ENCODE peak calls at places on chromosomes 16 and 17, in nine cellular contexts. One of them, this sample, is unnamed.

GRCh38 chr17:279356-279755 is 73.3 kb downstream of the RPH3AL start:
- DNase-seq in Calu3: no peak
- DNase-seq in T-cell: no peak
- DNase-seq in NCI-H1694: no peak
- DNase-seq in NCI-H1436: no peak
- DNase-seq in activated CD4-positive, alpha-beta T cell treated with anti-CD3 and anti-CD28 coated beads, Interleukin-2, amount 50 U/mL, for 1 hour: no peak
- DNase-seq in activated T-helper 1 cell treated with Interleukin-2 at 50 U/mL for 16 hours: no peak
- DNase-seq in fibroblast of the aortic adventitia: no peak
- DNase-seq in transverse colon: no peak
- DNase-seq in this sample: no peak

GRCh38 chr16:86576591-86577313 is 1.6 kb upstream of the FOXL1 start:
- DNase-seq in Calu3: peak
- DNase-seq in T-cell: no peak
- DNase-seq in NCI-H1694: no peak
- DNase-seq in NCI-H1436: no peak
- DNase-seq in activated CD4-positive, alpha-beta T cell treated with anti-CD3 and anti-CD28 coated beads, Interleukin-2, amount 50 U/mL, for 1 hour: no peak
- DNase-seq in activated T-helper 1 cell treated with Interleukin-2 at 50 U/mL for 16 hours: no peak
- DNase-seq in fibroblast of the aortic adventitia: no peak
- DNase-seq in transverse colon: no peak
- DNase-seq in this sample: no peak

GRCh38 chr17:13030459-13031305 is 12.9 kb upstream of the ELAC2 start:
- DNase-seq in Calu3: peak
- DNase-seq in T-cell: peak
- DNase-seq in NCI-H1694: peak
- DNase-seq in NCI-H1436: peak
- DNase-seq in activated CD4-positive, alpha-beta T cell treated with anti-CD3 and anti-CD28 coated beads, Interleukin-2, amount 50 U/mL, for 1 hour: peak
- DNase-seq in activated T-helper 1 cell treated with Interleukin-2 at 50 U/mL for 16 hours: no peak
- DNase-seq in fibroblast of the aortic adventitia: peak
- DNase-seq in transverse colon: peak
- DNase-seq in this sample: no peak

GRCh38 chr17:78379134-78379497 is 667 bp downstream of the PGS1 start:
- DNase-seq in Calu3: no peak
- DNase-seq in T-cell: no peak
- DNase-seq in NCI-H1694: no peak
- DNase-seq in NCI-H1436: no peak
- DNase-seq in activated CD4-positive, alpha-beta T cell treated with anti-CD3 and anti-CD28 coated beads, Interleukin-2, amount 50 U/mL, for 1 hour: no peak
- DNase-seq in activated T-helper 1 cell treated with Interleukin-2 at 50 U/mL for 16 hours: no peak
- DNase-seq in fibroblast of the aortic adventitia: peak
- DNase-seq in transverse colon: no peak
- DNase-seq in this sample: no peak

GRCh38 chr16:1771072-1771863 is at the start of gene NME3:
- DNase-seq in Calu3: peak
- DNase-seq in T-cell: peak
- DNase-seq in NCI-H1694: no peak
- DNase-seq in NCI-H1436: no peak
- DNase-seq in activated CD4-positive, alpha-beta T cell treated with anti-CD3 and anti-CD28 coated beads, Interleukin-2, amount 50 U/mL, for 1 hour: peak
- DNase-seq in activated T-helper 1 cell treated with Interleukin-2 at 50 U/mL for 16 hours: peak
- DNase-seq in fibroblast of the aortic adventitia: peak
- DNase-seq in transverse colon: peak
- DNase-seq in this sample: peak

GRCh38 chr16:10322723-10323527 is 62.9 kb upstream of the ATF7IP2 start:
- DNase-seq in Calu3: no peak
- DNase-seq in T-cell: no peak
- DNase-seq in NCI-H1694: no peak
- DNase-seq in NCI-H1436: no peak
- DNase-seq in activated CD4-positive, alpha-beta T cell treated with anti-CD3 and anti-CD28 coated beads, Interleukin-2, amount 50 U/mL, for 1 hour: no peak
- DNase-seq in activated T-helper 1 cell treated with Interleukin-2 at 50 U/mL for 16 hours: no peak
- DNase-seq in fibroblast of the aortic adventitia: no peak
- DNase-seq in transverse colon: no peak
- DNase-seq in this sample: no peak

GRCh38 chr16:82881517-82881916 is 254.7 kb downstream of the CDH13 start:
- DNase-seq in Calu3: no peak
- DNase-seq in T-cell: no peak
- DNase-seq in NCI-H1694: no peak
- DNase-seq in NCI-H1436: no peak
- DNase-seq in activated CD4-positive, alpha-beta T cell treated with anti-CD3 and anti-CD28 coated beads, Interleukin-2, amount 50 U/mL, for 1 hour: no peak
- DNase-seq in activated T-helper 1 cell treated with Interleukin-2 at 50 U/mL for 16 hours: no peak
- DNase-seq in fibroblast of the aortic adventitia: no peak
- DNase-seq in transverse colon: no peak
- DNase-seq in this sample: no peak

GRCh38 chr16:28491080-28491969 is 549 bp downstream of the CLN3 start:
- DNase-seq in Calu3: peak
- DNase-seq in T-cell: no peak
- DNase-seq in NCI-H1694: no peak
- DNase-seq in NCI-H1436: no peak
- DNase-seq in activated CD4-positive, alpha-beta T cell treated with anti-CD3 and anti-CD28 coated beads, Interleukin-2, amount 50 U/mL, for 1 hour: peak
- DNase-seq in activated T-helper 1 cell treated with Interleukin-2 at 50 U/mL for 16 hours: no peak
- DNase-seq in fibroblast of the aortic adventitia: peak
- DNase-seq in transverse colon: peak
- DNase-seq in this sample: no peak

GRCh38 chr16:68737046-68737729 is at the start of gene CDH1:
- DNase-seq in Calu3: peak
- DNase-seq in T-cell: peak
- DNase-seq in NCI-H1694: no peak
- DNase-seq in NCI-H1436: peak
- DNase-seq in activated CD4-positive, alpha-beta T cell treated with anti-CD3 and anti-CD28 coated beads, Interleukin-2, amount 50 U/mL, for 1 hour: peak
- DNase-seq in activated T-helper 1 cell treated with Interleukin-2 at 50 U/mL for 16 hours: no peak
- DNase-seq in fibroblast of the aortic adventitia: no peak
- DNase-seq in transverse colon: peak
- DNase-seq in this sample: peak

GRCh38 chr17:79083191-79083971 is 8.8 kb downstream of the ENGASE start:
- DNase-seq in Calu3: no peak
- DNase-seq in T-cell: no peak
- DNase-seq in NCI-H1694: no peak
- DNase-seq in NCI-H1436: no peak
- DNase-seq in activated CD4-positive, alpha-beta T cell treated with anti-CD3 and anti-CD28 coated beads, Interleukin-2, amount 50 U/mL, for 1 hour: no peak
- DNase-seq in activated T-helper 1 cell treated with Interleukin-2 at 50 U/mL for 16 hours: no peak
- DNase-seq in fibroblast of the aortic adventitia: no peak
- DNase-seq in transverse colon: no peak
- DNase-seq in this sample: no peak

GRCh38 chr16:56371383-56371937 is 53.9 kb downstream of the AMFR start:
- DNase-seq in Calu3: no peak
- DNase-seq in T-cell: no peak
- DNase-seq in NCI-H1694: no peak
- DNase-seq in NCI-H1436: no peak
- DNase-seq in activated CD4-positive, alpha-beta T cell treated with anti-CD3 and anti-CD28 coated beads, Interleukin-2, amount 50 U/mL, for 1 hour: no peak
- DNase-seq in activated T-helper 1 cell treated with Interleukin-2 at 50 U/mL for 16 hours: no peak
- DNase-seq in fibroblast of the aortic adventitia: no peak
- DNase-seq in transverse colon: no peak
- DNase-seq in this sample: no peak

GRCh38 chr17:39110435-39111136 is 40.9 kb downstream of the PLXDC1 start:
- DNase-seq in Calu3: peak
- DNase-seq in T-cell: no peak
- DNase-seq in NCI-H1694: no peak
- DNase-seq in NCI-H1436: no peak
- DNase-seq in activated CD4-positive, alpha-beta T cell treated with anti-CD3 and anti-CD28 coated beads, Interleukin-2, amount 50 U/mL, for 1 hour: no peak
- DNase-seq in activated T-helper 1 cell treated with Interleukin-2 at 50 U/mL for 16 hours: no peak
- DNase-seq in fibroblast of the aortic adventitia: no peak
- DNase-seq in transverse colon: no peak
- DNase-seq in this sample: no peak